ENCODE peak calls at places on chromosomes 1 and 21, in four cellular contexts. F is HTR-8/SVneo; G is amniotic stem cell; B is activated T-helper 2 cell treated with anti-CD3 and anti-CD28 coated beads, Interferon-gamma antibody, Interleukin-2, Interleukin-4, amounts not matched to agents 10 μg/mL and 5 μg/mL and 100 μg/mL, durations not matched to agents 14 hours and 24 hours and 36 hours. V is an unnamed sample.

GRCh38 chr1:18886003-18886335 is 16.4 kb downstream of the ALDH4A1 start:
- DNase-seq in F (no peak), G (no peak), B (no peak), V (no peak)

GRCh38 chr1:185431612-185432011 is 114.6 kb upstream of the IVNS1ABP start:
- DNase-seq in F (no peak), G (no peak), B (no peak), V (no peak)

GRCh38 chr1:55654750-55655149 is 439.6 kb upstream of the USP24 start:
- DNase-seq in F (no peak), G (no peak), B (no peak), V (no peak)

GRCh38 chr1:214494706-214495105 is 56.7 kb downstream of the PTPN14 start:
- DNase-seq in F (peak; percentile 29), G (no peak), B (no peak), V (no peak)

GRCh38 chr1:150564051-150564991 is 15.1 kb downstream of the MCL1 start:
- DNase-seq in F (no peak), G (no peak), B (no peak), V (no peak)

GRCh38 chr21:42833439-42833815 is 45.9 kb downstream of the WDR4 start:
- DNase-seq in F (no peak), G (no peak), B (peak; percentile 58), V (peak; percentile 16)

GRCh38 chr1:81950845-81951244 is 150.1 kb downstream of the ADGRL2 start:
- DNase-seq in F (no peak), G (no peak), B (no peak), V (no peak)

GRCh38 chr1:2358072-2358471 is 33.3 kb downstream of the MORN1 start:
- DNase-seq in F (no peak), G (no peak), B (no peak), V (no peak)

GRCh38 chr1:181386951-181387350 is 96.4 kb upstream of the CACNA1E start:
- DNase-seq in F (no peak), G (no peak), B (no peak), V (no peak)

V was measured in HFF-Myc.